ENCODE peak calls at places on chromosomes 7 and 10, in seven cellular contexts. One of them, this sample, is unnamed.

GRCh38 chr7:103524042-103524907 is 78.3 kb upstream of the SLC26A5 start:
- ATAC-seq in gastrocnemius medialis: no peak
- ATAC-seq in heart left ventricle: peak
- ATAC-seq in IMR-90: peak
- ATAC-seq in GM12878: peak
- ATAC-seq in CD4-positive, CD25-positive, alpha-beta regulatory T cell: no peak
- ATAC-seq in pancreas: no peak
- ATAC-seq in this sample: no peak

GRCh38 chr7:18086165-18087030 is 58.8 kb upstream of the PRPS1L1 start:
- ATAC-seq in GM12878: no peak
- ATAC-seq in IMR-90: peak
- ATAC-seq in gastrocnemius medialis: no peak
- ATAC-seq in heart left ventricle: peak
- ATAC-seq in pancreas: peak
- ATAC-seq in CD4-positive, CD25-positive, alpha-beta regulatory T cell: no peak
- ATAC-seq in this sample: peak

GRCh38 chr7:50409856-50410468 is 40.2 kb downstream of the FIGNL1 start:
- ATAC-seq in heart left ventricle: no peak
- ATAC-seq in CD4-positive, CD25-positive, alpha-beta regulatory T cell: peak
- ATAC-seq in IMR-90: no peak
- ATAC-seq in pancreas: no peak
- ATAC-seq in gastrocnemius medialis: no peak
- ATAC-seq in GM12878: peak
- ATAC-seq in this sample: no peak

GRCh38 chr10:114541081-114541833 is 116.8 kb downstream of the ABLIM1 start:
- ATAC-seq in GM12878: peak
- ATAC-seq in CD4-positive, CD25-positive, alpha-beta regulatory T cell: peak
- ATAC-seq in IMR-90: peak
- ATAC-seq in heart left ventricle: peak
- ATAC-seq in pancreas: no peak
- ATAC-seq in gastrocnemius medialis: peak
- ATAC-seq in this sample: peak

GRCh38 chr7:105617280-105618015 is 36.2 kb upstream of the EFCAB10 start:
- ATAC-seq in GM12878: no peak
- ATAC-seq in gastrocnemius medialis: peak
- ATAC-seq in IMR-90: no peak
- ATAC-seq in heart left ventricle: peak
- ATAC-seq in CD4-positive, CD25-positive, alpha-beta regulatory T cell: no peak
- ATAC-seq in pancreas: no peak
- ATAC-seq in this sample: no peak

GRCh38 chr10:37619336-37619735 is 238.1 kb downstream of the ZNF248 start:
- ATAC-seq in gastrocnemius medialis: peak
- ATAC-seq in pancreas: no peak
- ATAC-seq in IMR-90: no peak
- ATAC-seq in GM12878: no peak
- ATAC-seq in heart left ventricle: no peak
- ATAC-seq in CD4-positive, CD25-positive, alpha-beta regulatory T cell: no peak
- ATAC-seq in this sample: no peak

GRCh38 chr7:33814958-33815735 is 90.2 kb upstream of the BMPER start:
- ATAC-seq in IMR-90: no peak
- ATAC-seq in GM12878: no peak
- ATAC-seq in gastrocnemius medialis: peak
- ATAC-seq in heart left ventricle: peak
- ATAC-seq in pancreas: no peak
- ATAC-seq in CD4-positive, CD25-positive, alpha-beta regulatory T cell: no peak
- ATAC-seq in this sample: no peak

GRCh38 chr10:65358565-65358964 is 1567.3 kb upstream of the LRRTM3 start:
- ATAC-seq in IMR-90: no peak
- ATAC-seq in heart left ventricle: no peak
- ATAC-seq in GM12878: peak
- ATAC-seq in CD4-positive, CD25-positive, alpha-beta regulatory T cell: no peak
- ATAC-seq in gastrocnemius medialis: no peak
- ATAC-seq in pancreas: no peak
- ATAC-seq in this sample: no peak

GRCh38 chr7:87495366-87495765 is 19.9 kb upstream of the ABCB4 start:
- ATAC-seq in heart left ventricle: no peak
- ATAC-seq in GM12878: no peak
- ATAC-seq in IMR-90: no peak
- ATAC-seq in pancreas: no peak
- ATAC-seq in CD4-positive, CD25-positive, alpha-beta regulatory T cell: no peak
- ATAC-seq in gastrocnemius medialis: no peak
- ATAC-seq in this sample: no peak

GRCh38 chr7:27198871-27199801 is 755 bp downstream of the HOXA13 start:
- ATAC-seq in gastrocnemius medialis: peak
- ATAC-seq in pancreas: no peak
- ATAC-seq in CD4-positive, CD25-positive, alpha-beta regulatory T cell: no peak
- ATAC-seq in GM12878: no peak
- ATAC-seq in heart left ventricle: peak
- ATAC-seq in IMR-90: peak
- ATAC-seq in this sample: peak

GRCh38 chr10:117652228-117653169 is 110.0 kb downstream of the EMX2 start:
- ATAC-seq in GM12878: peak
- ATAC-seq in pancreas: no peak
- ATAC-seq in CD4-positive, CD25-positive, alpha-beta regulatory T cell: no peak
- ATAC-seq in IMR-90: no peak
- ATAC-seq in gastrocnemius medialis: no peak
- ATAC-seq in heart left ventricle: no peak
- ATAC-seq in this sample: no peak

GRCh38 chr7:50530771-50531170 is 34.4 kb downstream of the DDC start:
- ATAC-seq in GM12878: no peak
- ATAC-seq in heart left ventricle: no peak
- ATAC-seq in IMR-90: no peak
- ATAC-seq in pancreas: no peak
- ATAC-seq in CD4-positive, CD25-positive, alpha-beta regulatory T cell: no peak
- ATAC-seq in gastrocnemius medialis: no peak
- ATAC-seq in this sample: no peak

GRCh38 chr10:104546756-104547155 is 94.3 kb upstream of the SORCS3 start:
- ATAC-seq in CD4-positive, CD25-positive, alpha-beta regulatory T cell: no peak
- ATAC-seq in IMR-90: no peak
- ATAC-seq in pancreas: no peak
- ATAC-seq in heart left ventricle: no peak
- ATAC-seq in gastrocnemius medialis: no peak
- ATAC-seq in GM12878: peak
- ATAC-seq in this sample: no peak

GRCh38 chr10:98141484-98142073 is 7.1 kb downstream of the R3HCC1L start:
- ATAC-seq in GM12878: peak
- ATAC-seq in heart left ventricle: no peak
- ATAC-seq in IMR-90: no peak
- ATAC-seq in pancreas: no peak
- ATAC-seq in gastrocnemius medialis: no peak
- ATAC-seq in CD4-positive, CD25-positive, alpha-beta regulatory T cell: no peak
- ATAC-seq in this sample: no peak

GRCh38 chr10:47423476-47423875 is 39.4 kb upstream of the ZNF488 start:
- ATAC-seq in CD4-positive, CD25-positive, alpha-beta regulatory T cell: no peak
- ATAC-seq in gastrocnemius medialis: no peak
- ATAC-seq in GM12878: no peak
- ATAC-seq in heart left ventricle: no peak
- ATAC-seq in pancreas: no peak
- ATAC-seq in IMR-90: peak
- ATAC-seq in this sample: no peak

GRCh38 chr10:11235771-11236170 is 218.1 kb downstream of the CELF2 start:
- ATAC-seq in GM12878: peak
- ATAC-seq in heart left ventricle: no peak
- ATAC-seq in CD4-positive, CD25-positive, alpha-beta regulatory T cell: no peak
- ATAC-seq in pancreas: no peak
- ATAC-seq in IMR-90: no peak
- ATAC-seq in gastrocnemius medialis: no peak
- ATAC-seq in this sample: no peak

GRCh38 chr10:68121862-68122261 is 12.6 kb downstream of the MYPN start:
- ATAC-seq in heart left ventricle: peak
- ATAC-seq in gastrocnemius medialis: no peak
- ATAC-seq in GM12878: no peak
- ATAC-seq in IMR-90: no peak
- ATAC-seq in CD4-positive, CD25-positive, alpha-beta regulatory T cell: no peak
- ATAC-seq in pancreas: no peak
- ATAC-seq in this sample: peak

GRCh38 chr10:5575144-5575481 is 50.4 kb downstream of the CALML3 start:
- ATAC-seq in pancreas: no peak
- ATAC-seq in GM12878: no peak
- ATAC-seq in IMR-90: peak
- ATAC-seq in CD4-positive, CD25-positive, alpha-beta regulatory T cell: no peak
- ATAC-seq in heart left ventricle: no peak
- ATAC-seq in gastrocnemius medialis: no peak
- ATAC-seq in this sample: peak

GRCh38 chr7:23713285-23714235 is 3.5 kb downstream of the STK31 start:
- ATAC-seq in gastrocnemius medialis: no peak
- ATAC-seq in IMR-90: peak
- ATAC-seq in heart left ventricle: no peak
- ATAC-seq in CD4-positive, CD25-positive, alpha-beta regulatory T cell: no peak
- ATAC-seq in pancreas: no peak
- ATAC-seq in GM12878: peak
- ATAC-seq in this sample: no peak

GRCh38 chr10:116629340-116629739 is 8.6 kb downstream of the PNLIPRP2 start:
- ATAC-seq in pancreas: peak
- ATAC-seq in gastrocnemius medialis: no peak
- ATAC-seq in GM12878: no peak
- ATAC-seq in CD4-positive, CD25-positive, alpha-beta regulatory T cell: no peak
- ATAC-seq in heart left ventricle: no peak
- ATAC-seq in IMR-90: no peak
- ATAC-seq in this sample: no peak

GRCh38 chr10:110286841-110287240 is 17.9 kb downstream of the SMNDC1 start:
- ATAC-seq in gastrocnemius medialis: no peak
- ATAC-seq in pancreas: no peak
- ATAC-seq in heart left ventricle: no peak
- ATAC-seq in GM12878: no peak
- ATAC-seq in IMR-90: peak
- ATAC-seq in CD4-positive, CD25-positive, alpha-beta regulatory T cell: no peak
- ATAC-seq in this sample: no peak

GRCh38 chr10:10438335-10439123 is 579.1 kb upstream of the CELF2 start:
- ATAC-seq in GM12878: no peak
- ATAC-seq in IMR-90: no peak
- ATAC-seq in heart left ventricle: peak
- ATAC-seq in CD4-positive, CD25-positive, alpha-beta regulatory T cell: no peak
- ATAC-seq in pancreas: no peak
- ATAC-seq in gastrocnemius medialis: no peak
- ATAC-seq in this sample: no peak

GRCh38 chr7:37395618-37396259 is 52.9 kb downstream of the ELMO1 start:
- ATAC-seq in CD4-positive, CD25-positive, alpha-beta regulatory T cell: no peak
- ATAC-seq in IMR-90: no peak
- ATAC-seq in heart left ventricle: no peak
- ATAC-seq in gastrocnemius medialis: no peak
- ATAC-seq in pancreas: no peak
- ATAC-seq in GM12878: peak
- ATAC-seq in this sample: no peak

GRCh38 chr10:71229726-71230655 is 17.6 kb downstream of the UNC5B start:
- ATAC-seq in IMR-90: no peak
- ATAC-seq in CD4-positive, CD25-positive, alpha-beta regulatory T cell: no peak
- ATAC-seq in GM12878: no peak
- ATAC-seq in pancreas: no peak
- ATAC-seq in gastrocnemius medialis: no peak
- ATAC-seq in heart left ventricle: no peak
- ATAC-seq in this sample: no peak

GRCh38 chr10:13001041-13001886 is at the start of gene CCDC3:
- ATAC-seq in IMR-90: peak
- ATAC-seq in GM12878: no peak
- ATAC-seq in pancreas: peak
- ATAC-seq in CD4-positive, CD25-positive, alpha-beta regulatory T cell: no peak
- ATAC-seq in heart left ventricle: peak
- ATAC-seq in gastrocnemius medialis: peak
- ATAC-seq in this sample: peak

GRCh38 chr10:118062798-118063238 is 16.1 kb upstream of the RAB11FIP2 start:
- ATAC-seq in CD4-positive, CD25-positive, alpha-beta regulatory T cell: no peak
- ATAC-seq in GM12878: no peak
- ATAC-seq in pancreas: peak
- ATAC-seq in IMR-90: no peak
- ATAC-seq in heart left ventricle: no peak
- ATAC-seq in gastrocnemius medialis: no peak
- ATAC-seq in this sample: no peak

DNA sequence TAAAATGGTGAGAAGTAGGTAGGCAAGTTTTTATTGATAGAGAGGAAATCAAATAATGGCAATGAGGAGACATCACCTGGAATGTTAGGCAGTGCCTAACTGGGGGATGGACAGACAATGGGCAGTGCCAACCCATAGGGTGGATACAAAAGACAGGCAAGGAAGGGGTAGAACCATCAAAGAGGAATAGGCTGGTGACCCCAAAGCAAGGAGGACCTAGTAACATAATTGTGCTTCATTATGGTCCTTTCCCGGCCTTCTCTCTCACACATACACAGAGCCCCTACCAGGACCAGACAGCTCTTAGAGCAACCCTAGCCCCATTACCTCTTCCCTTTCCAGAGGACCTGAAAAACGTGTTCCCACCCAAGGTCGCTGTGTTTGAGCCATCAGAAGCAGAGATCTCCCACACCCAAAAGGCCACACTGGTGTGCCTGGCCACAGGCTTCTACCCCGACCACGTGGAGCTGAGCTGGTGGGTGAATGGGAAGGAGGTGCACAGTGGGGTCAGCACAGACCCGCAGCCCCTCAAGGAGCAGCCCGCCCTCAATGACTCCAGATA is 30.0 kb downstream of the PRSS2 start:
- ATAC-seq in gastrocnemius medialis: no peak
- ATAC-seq in GM12878: no peak
- ATAC-seq in IMR-90: no peak
- ATAC-seq in heart left ventricle: no peak
- ATAC-seq in CD4-positive, CD25-positive, alpha-beta regulatory T cell: no peak
- ATAC-seq in pancreas: no peak
- ATAC-seq in this sample: no peak
- H3K27ac ChIP-seq in gastrocnemius medialis: no peak
- H3K27ac ChIP-seq in GM12878: no peak
- H3K27ac ChIP-seq in IMR-90: no peak
- H3K27ac ChIP-seq in heart left ventricle: no peak
- H3K27ac ChIP-seq in CD4-positive, CD25-positive, alpha-beta regulatory T cell: peak
- H3K27ac ChIP-seq in pancreas: no peak
- H3K27ac ChIP-seq in this sample: no peak

GRCh38 chr10:6973904-6974303 is 393.8 kb upstream of the PRKCQ start:
- ATAC-seq in gastrocnemius medialis: no peak
- ATAC-seq in GM12878: no peak
- ATAC-seq in IMR-90: no peak
- ATAC-seq in pancreas: no peak
- ATAC-seq in heart left ventricle: no peak
- ATAC-seq in CD4-positive, CD25-positive, alpha-beta regulatory T cell: no peak
- ATAC-seq in this sample: no peak
- H3K27ac ChIP-seq in gastrocnemius medialis: no peak
- H3K27ac ChIP-seq in GM12878: no peak
- H3K27ac ChIP-seq in IMR-90: no peak
- H3K27ac ChIP-seq in pancreas: no peak
- H3K27ac ChIP-seq in heart left ventricle: no peak
- H3K27ac ChIP-seq in CD4-positive, CD25-positive, alpha-beta regulatory T cell: no peak
- H3K27ac ChIP-seq in this sample: no peak

DNA sequence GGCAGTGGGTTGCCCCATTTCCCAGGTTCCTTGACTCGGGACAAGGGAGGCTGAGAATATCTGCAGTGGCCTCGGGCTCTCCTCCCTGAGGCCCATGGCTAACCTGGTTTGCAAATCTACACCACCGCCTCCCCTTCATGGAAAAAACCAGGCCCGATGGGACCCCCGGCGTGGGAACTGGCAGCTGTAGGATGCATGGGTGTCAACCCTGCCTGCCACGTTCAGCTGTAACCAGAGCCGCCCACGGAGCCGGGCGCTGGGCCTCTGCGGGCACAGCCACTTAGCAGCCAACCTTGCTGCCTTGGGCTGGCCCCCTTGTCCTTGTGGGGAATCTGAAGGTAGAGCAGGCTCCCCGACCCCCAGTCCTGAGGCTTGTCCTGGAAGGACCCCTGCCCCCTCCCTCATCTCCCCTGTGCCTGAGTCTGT is 1.6 kb downstream of the PWWP2B start:
- ATAC-seq in IMR-90: no peak
- ATAC-seq in CD4-positive, CD25-positive, alpha-beta regulatory T cell: no peak
- ATAC-seq in pancreas: peak
- ATAC-seq in heart left ventricle: no peak
- ATAC-seq in GM12878: no peak
- ATAC-seq in gastrocnemius medialis: no peak
- ATAC-seq in this sample: no peak
- H3K27ac ChIP-seq in IMR-90: no peak
- H3K27ac ChIP-seq in CD4-positive, CD25-positive, alpha-beta regulatory T cell: no peak
- H3K27ac ChIP-seq in pancreas: peak
- H3K27ac ChIP-seq in heart left ventricle: peak
- H3K27ac ChIP-seq in GM12878: no peak
- H3K27ac ChIP-seq in gastrocnemius medialis: peak
- H3K27ac ChIP-seq in this sample: peak

GRCh38 chr7:22351878-22352277 is 5.1 kb downstream of the RAPGEF5 start:
- ATAC-seq in CD4-positive, CD25-positive, alpha-beta regulatory T cell: no peak
- ATAC-seq in pancreas: no peak
- ATAC-seq in gastrocnemius medialis: no peak
- ATAC-seq in IMR-90: no peak
- ATAC-seq in GM12878: peak
- ATAC-seq in heart left ventricle: no peak
- ATAC-seq in this sample: no peak
- H3K27ac ChIP-seq in CD4-positive, CD25-positive, alpha-beta regulatory T cell: no peak
- H3K27ac ChIP-seq in pancreas: no peak
- H3K27ac ChIP-seq in gastrocnemius medialis: no peak
- H3K27ac ChIP-seq in IMR-90: no peak
- H3K27ac ChIP-seq in GM12878: peak
- H3K27ac ChIP-seq in heart left ventricle: no peak
- H3K27ac ChIP-seq in this sample: no peak

This sample was measured in gastroesophageal sphincter.